ENCODE peak calls at places on chromosomes 12 and 14, in eight cellular contexts. B, K, V, G, X, R, N and L are unnamed samples.

GRCh38 chr12:81757731-81758325 is 1.3 kb downstream of the PPFIA2 start:
- DNase-seq in B (no peak), X (no peak), R (no peak), N (no peak), G (no peak), V (no peak), K (no peak), L (no peak)

GRCh38 chr12:64411427-64411826 is 7.2 kb downstream of the XPOT start:
- DNase-seq in N (no peak), K (no peak), R (no peak), B (no peak), X (no peak), V (no peak), G (no peak), L (no peak)

GRCh38 chr12:53098982-53099651 is 1.6 kb downstream of the IGFBP6 start:
- DNase-seq in N (peak), G (peak), B (peak), R (peak), K (peak), X (peak), V (peak), L (peak)

GRCh38 chr12:59181378-59181777 is 261.1 kb upstream of the LRIG3 start:
- DNase-seq in X (no peak), G (no peak), V (no peak), B (no peak), K (no peak), N (no peak), R (no peak), L (no peak)

GRCh38 chr12:109535231-109535862 is 38.0 kb downstream of the MMAB start:
- DNase-seq in V (no peak), G (no peak), N (no peak), R (no peak), K (no peak), X (no peak), B (no peak), L (no peak)

GRCh38 chr14:54652188-54652889 is 85.4 kb downstream of the SAMD4A start:
- DNase-seq in G (peak), R (no peak), V (no peak), K (peak), B (no peak), X (peak), N (no peak), L (peak)

GRCh38 chr12:93167841-93168492 is 209.8 kb upstream of the NUDT4 start:
- DNase-seq in B (no peak), X (peak), G (no peak), R (no peak), K (peak), N (no peak), V (no peak), L (no peak)

GRCh38 chr12:44876554-44877275 is 600 bp upstream of the NELL2 start:
- DNase-seq in X (no peak), G (no peak), K (peak), N (no peak), B (peak), V (peak), R (peak), L (no peak)

GRCh38 chr14:93987376-93987775 is 9.7 kb upstream of the CCDC197 start:
- DNase-seq in N (no peak), R (no peak), V (no peak), B (no peak), G (no peak), X (no peak), K (no peak), L (no peak)

GRCh38 chr14:73342670-73343069 is 105.4 kb downstream of the PAPLN start:
- DNase-seq in N (no peak), G (no peak), R (no peak), B (no peak), K (no peak), V (no peak), X (no peak), L (no peak)

GRCh38 chr12:31234955-31235867 is 90.7 kb downstream of the SINHCAF start:
- DNase-seq in B (no peak), G (peak), R (peak), V (no peak), X (peak), N (no peak), K (peak), L (no peak)

GRCh38 chr12:45050751-45051489 is at the start of gene DBX2:
- DNase-seq in B (no peak), G (no peak), K (peak), V (no peak), X (no peak), R (no peak), N (no peak), L (no peak)

GRCh38 chr12:93323625-93324165 is 54.0 kb upstream of the NUDT4 start:
- DNase-seq in N (no peak), K (peak), X (no peak), V (no peak), B (no peak), G (no peak), R (no peak), L (no peak)

GRCh38 chr12:74537126-74537706 is 419 bp upstream of the ATXN7L3B start:
- DNase-seq in R (peak), X (peak), V (no peak), N (no peak), G (no peak), B (no peak), K (no peak), L (peak)

GRCh38 chr14:50821471-50822464 is 9.2 kb downstream of the NIN start:
- DNase-seq in G (no peak), X (no peak), N (no peak), R (no peak), B (peak), K (no peak), V (peak), L (no peak)

GRCh38 chr14:72172597-72172996 is 240.4 kb downstream of the RGS6 start:
- DNase-seq in B (no peak), V (no peak), X (no peak), R (no peak), G (no peak), N (no peak), K (no peak), L (no peak)

GRCh38 chr12:26286186-26286585 is 90.8 kb downstream of the SSPN start:
- DNase-seq in B (no peak), X (no peak), V (no peak), K (peak), G (peak), R (no peak), N (no peak), L (no peak)

GRCh38 chr12:113862570-113863454 is 103.3 kb downstream of the RBM19 start:
- DNase-seq in V (no peak), B (no peak), G (no peak), K (peak), N (no peak), X (no peak), R (peak), L (no peak)

GRCh38 chr14:79418649-79419415 is 792.5 kb downstream of the DIO2 start:
- DNase-seq in K (no peak), N (no peak), X (no peak), V (no peak), B (no peak), R (no peak), G (no peak), L (no peak)

GRCh38 chr14:41899416-41899815 is 292.7 kb downstream of the LRFN5 start:
- DNase-seq in G (no peak), V (no peak), R (no peak), B (no peak), K (peak), N (no peak), X (no peak), L (no peak)

GRCh38 chr12:105672171-105672570 is 341.7 kb downstream of the C12orf75 start:
- DNase-seq in N (no peak), X (no peak), G (no peak), V (no peak), B (no peak), R (no peak), K (no peak), L (no peak)

GRCh38 chr14:95679148-95679547 is 7.1 kb upstream of the TCL1B start:
- DNase-seq in R (peak), N (no peak), X (no peak), G (no peak), B (no peak), V (no peak), K (no peak), L (no peak)

GRCh38 chr12:116695464-116695725 is 42.5 kb downstream of the SPRING1 start:
- DNase-seq in G (no peak), N (no peak), V (no peak), X (no peak), R (no peak), K (no peak), B (no peak), L (no peak)

GRCh38 chr12:106733660-106734059 is 40.8 kb upstream of the RIC8B start:
- DNase-seq in N (no peak), K (no peak), X (no peak), R (no peak), V (no peak), B (no peak), G (no peak), L (no peak)

GRCh38 chr12:1216560-1216959 is 225.5 kb downstream of the ERC1 start:
- DNase-seq in V (no peak), X (no peak), G (no peak), R (no peak), K (peak), B (no peak), N (no peak), L (no peak)